ENCODE peak calls at places on chromosomes 11 and 22, in five cellular contexts. I is H1, Z is HepG2, R is GM12878, T is K562. W is an unnamed sample.

GRCh38 chr22:20946080-20946986 is 20.7 kb upstream of the AIFM3 start:
- DNase-seq in I (no peak), T (no peak), Z (no peak), R (no peak), W (no peak)

GRCh38 chr11:71490044-71490730 is 36.9 kb upstream of the KRTAP5-7 start:
- DNase-seq in R (no peak), I (no peak), Z (no peak), T (no peak), W (no peak)

GRCh38 chr22:37180531-37181231 is 7.4 kb downstream of the C1QTNF6 start:
- DNase-seq in I (no peak), T (no peak), Z (no peak), R (no peak), W (no peak)

GRCh38 chr22:24833881-24834495 is 28.0 kb downstream of the SGSM1 start:
- DNase-seq in T (no peak), R (no peak), Z (no peak), I (no peak), W (no peak)

GRCh38 chr11:117328414-117329010 is 858 bp downstream of the CEP164 start:
- DNase-seq in I (no peak), R (no peak), Z (no peak), T (peak; percentile 50), W (no peak)

GRCh38 chr11:76686261-76687079 is 15.9 kb upstream of the LRRC32 start:
- DNase-seq in I (no peak), Z (no peak), R (no peak), T (no peak), W (peak; percentile 61)

GRCh38 chr22:22458896-22459588 is 49.5 kb downstream of the ZNF280B start:
- DNase-seq in R (no peak), I (no peak), T (no peak), Z (no peak), W (no peak)

GRCh38 chr22:37242395-37242918 is 1.6 kb downstream of the RAC2 start:
- DNase-seq in I (no peak), T (peak; percentile 89), R (peak; percentile 92), Z (no peak), W (peak; percentile 93)

GRCh38 chr11:1036931-1037330 is 413 bp upstream of the MUC6 start:
- DNase-seq in I (no peak), T (no peak), Z (no peak), R (no peak), W (no peak)

GRCh38 chr11:108135845-108136599 is 14.7 kb downstream of the ACAT1 start:
- DNase-seq in Z (no peak), I (no peak), T (no peak), R (no peak), W (no peak)

GRCh38 chr11:83175815-83176214 is 17.7 kb upstream of the ANKRD42 start:
- DNase-seq in I (no peak), Z (no peak), T (no peak), R (no peak), W (no peak)

GRCh38 chr22:33000342-33001280 is 57.6 kb downstream of the SYN3 start:
- DNase-seq in Z (peak; percentile 15), I (peak; percentile 92), R (no peak), T (peak; percentile 37), W (no peak)

GRCh38 chr22:49780992-49781782 is 46.5 kb downstream of the BRD1 start:
- DNase-seq in I (no peak), Z (no peak), R (no peak), T (no peak), W (no peak)

GRCh38 chr22:30481711-30482110 is 9.9 kb upstream of the SEC14L3 start:
- DNase-seq in R (no peak), T (no peak), I (no peak), Z (no peak), W (no peak)

GRCh38 chr11:79400717-79401330 is 40.0 kb downstream of the TENM4 start:
- DNase-seq in T (peak; percentile 10), R (no peak), Z (peak; percentile 12), I (peak; percentile 75), W (no peak)

GRCh38 chr22:44577391-44578114 is 79.5 kb upstream of the RTL6 start:
- DNase-seq in Z (no peak), T (no peak), R (no peak), I (no peak), W (no peak)

GRCh38 chr11:22787565-22788162 is 41.9 kb downstream of the SVIP start:
- DNase-seq in R (no peak), T (peak; percentile 37), Z (peak; percentile 45), I (no peak), W (no peak)

DNA sequence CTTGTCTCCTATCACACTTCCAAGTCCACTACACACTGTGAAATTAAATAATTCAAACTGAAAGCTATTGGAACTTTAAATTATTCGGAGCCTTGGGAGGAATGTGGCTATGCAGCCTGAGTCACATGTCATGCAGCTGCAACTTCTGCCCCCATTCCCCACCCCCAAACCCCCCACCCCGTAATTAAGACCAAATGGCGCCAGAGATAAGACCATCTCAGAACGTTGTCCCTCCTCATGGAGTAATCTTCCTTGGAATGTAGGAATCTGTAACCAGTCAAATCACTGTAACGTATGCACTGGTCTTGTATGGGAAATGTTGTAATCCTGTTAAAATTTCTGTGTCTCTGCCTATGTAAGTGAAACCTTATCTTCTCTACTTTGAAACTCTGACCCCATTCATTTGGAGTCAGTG is 37.0 kb downstream of the GAB2 start:
- DNase-seq in T (peak; percentile 46), I (no peak), Z (no peak), R (no peak), W (no peak)
- TF ChIP-seq POLR2AphosphoS5 in T (no peak), I (no peak), Z (no peak), R (no peak), W (no peak)

GRCh38 chr22:18157714-18158028 is 7.7 kb downstream of the USP18 start:
- DNase-seq in T (no peak), Z (no peak), R (no peak), I (no peak), W (no peak)

GRCh38 chr22:18152519-18152918 is 2.5 kb downstream of the USP18 start:
- DNase-seq in R (peak; percentile 26), I (no peak), Z (no peak), T (no peak), W (no peak)

GRCh38 chr22:18154821-18155390 is 4.9 kb downstream of the USP18 start:
- DNase-seq in T (no peak), Z (no peak), I (no peak), R (no peak), W (no peak)

GRCh38 chr22:18156878-18157713 is 7.1 kb downstream of the USP18 start:
- DNase-seq in I (peak; percentile 92), R (no peak), Z (peak; percentile 64), T (peak; percentile 75), W (no peak)
- TF ChIP-seq TAF1 in I (no peak), R (no peak), Z (no peak), T (no peak), W (no peak)

DNA sequence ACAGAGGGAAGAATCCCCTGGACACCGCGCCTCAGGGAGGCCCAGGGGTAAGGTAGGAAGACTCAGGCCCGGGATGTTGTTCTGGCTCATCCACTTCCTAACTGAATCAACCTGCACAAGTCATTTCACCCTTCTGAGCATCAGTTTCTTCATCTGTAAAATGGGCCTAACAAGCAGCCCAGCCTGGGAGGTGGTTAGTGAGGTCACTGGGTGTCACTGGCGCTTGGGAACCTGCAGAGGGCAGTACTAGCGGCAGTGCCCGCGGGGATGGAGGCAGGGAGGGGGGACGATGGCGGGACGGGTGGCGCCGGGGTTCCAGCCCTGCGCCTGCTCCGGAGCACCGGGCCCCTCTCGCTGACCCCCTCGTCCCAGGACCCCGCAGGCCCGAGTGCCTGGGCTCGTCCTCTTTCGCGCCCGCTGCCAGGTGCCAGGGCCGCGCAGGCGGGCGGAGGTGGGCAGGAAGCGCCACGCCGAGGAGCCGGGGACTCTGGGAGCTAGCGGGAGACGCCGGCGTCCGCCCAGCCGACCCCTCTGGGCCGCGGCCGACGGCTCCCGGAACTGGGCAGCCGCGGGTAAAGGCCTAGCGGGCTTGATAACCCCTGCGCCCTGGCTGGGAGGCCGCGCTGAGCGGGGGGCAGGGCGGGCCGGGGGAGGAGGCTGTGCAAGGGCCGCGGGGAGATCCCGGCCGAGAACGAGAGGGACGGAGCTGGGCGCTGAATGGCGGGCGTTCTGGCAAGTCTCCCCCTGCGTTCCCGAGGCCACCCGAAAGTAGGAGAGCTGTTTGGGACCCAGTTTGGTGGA is at the start of gene NLRX1:
- DNase-seq in R (peak; percentile 40), Z (peak; percentile 80), T (peak; percentile 79), I (peak; percentile 90), W (peak; percentile 96)
- TF ChIP-seq POLR2A in R (peak; percentile 90), Z (peak; percentile 82), T (peak; percentile 48), I (peak; percentile 69), W (peak; percentile 80)

DNA sequence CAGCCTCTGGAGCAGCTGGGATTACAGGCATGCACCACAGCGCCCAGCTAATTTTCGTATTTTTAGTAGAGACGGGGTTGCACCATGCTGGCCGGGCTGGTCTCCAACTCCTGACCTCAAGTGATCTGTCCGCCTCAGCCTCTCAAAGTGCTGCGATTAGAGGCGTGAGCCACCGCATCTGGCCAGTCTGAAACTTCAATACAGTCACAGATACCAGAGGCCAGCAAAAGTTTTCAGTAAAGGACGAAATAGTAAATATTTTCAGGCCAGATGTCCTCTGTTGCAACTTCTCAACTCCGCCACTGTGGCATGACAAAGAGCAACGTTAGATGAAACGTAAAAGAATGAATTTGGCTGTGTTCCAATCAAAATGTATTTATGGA is 403.6 kb downstream of the MN1 start:
- DNase-seq in T (no peak), I (no peak), Z (no peak), R (no peak), W (no peak)
- TF ChIP-seq POLR2AphosphoS5 in T (no peak), I (no peak), Z (no peak), R (no peak), W (no peak)

GRCh38 chr11:12441081-12441801 is 63.9 kb downstream of the PARVA start:
- DNase-seq in Z (no peak), R (no peak), I (no peak), T (no peak), W (no peak)
- TF ChIP-seq TAF1 in Z (no peak), R (no peak), I (no peak), T (no peak), W (no peak)